ENCODE peak calls at places on chromosomes 1 and 21, in six cellular contexts. One of them, this sample, is unnamed.

GRCh38 chr1:85229574-85230097 is 28.8 kb upstream of the SYDE2 start:
- DNase-seq in stimulated activated CD4-positive, alpha-beta T cell treated with anti-CD3 and anti-CD28 coated beads, Interleukin-12 subunit alpha, Interleukin-12 subunit beta, amount 100 ng/mL, for 48 hours: no peak
- DNase-seq in BJ: no peak
- DNase-seq in posterior vena cava: no peak
- DNase-seq in HEK293T: no peak
- DNase-seq in T-helper 9 cell: no peak
- DNase-seq in this sample: no peak

GRCh38 chr21:42125571-42126544 is 54.7 kb downstream of the UMODL1 start:
- DNase-seq in stimulated activated CD4-positive, alpha-beta T cell treated with anti-CD3 and anti-CD28 coated beads, Interleukin-12 subunit alpha, Interleukin-12 subunit beta, amount 100 ng/mL, for 48 hours: no peak
- DNase-seq in BJ: no peak
- DNase-seq in posterior vena cava: no peak
- DNase-seq in HEK293T: peak
- DNase-seq in T-helper 9 cell: no peak
- DNase-seq in this sample: no peak

GRCh38 chr1:178713270-178713669 is 11.8 kb upstream of the RALGPS2 start:
- DNase-seq in stimulated activated CD4-positive, alpha-beta T cell treated with anti-CD3 and anti-CD28 coated beads, Interleukin-12 subunit alpha, Interleukin-12 subunit beta, amount 100 ng/mL, for 48 hours: no peak
- DNase-seq in BJ: no peak
- DNase-seq in posterior vena cava: no peak
- DNase-seq in HEK293T: no peak
- DNase-seq in T-helper 9 cell: no peak
- DNase-seq in this sample: no peak

GRCh38 chr1:234960722-234961467 is 167.7 kb downstream of the TOMM20 start:
- DNase-seq in stimulated activated CD4-positive, alpha-beta T cell treated with anti-CD3 and anti-CD28 coated beads, Interleukin-12 subunit alpha, Interleukin-12 subunit beta, amount 100 ng/mL, for 48 hours: no peak
- DNase-seq in BJ: no peak
- DNase-seq in posterior vena cava: no peak
- DNase-seq in HEK293T: no peak
- DNase-seq in T-helper 9 cell: no peak
- DNase-seq in this sample: no peak

GRCh38 chr1:212446333-212446732 is 13.6 kb downstream of the NENF start:
- DNase-seq in stimulated activated CD4-positive, alpha-beta T cell treated with anti-CD3 and anti-CD28 coated beads, Interleukin-12 subunit alpha, Interleukin-12 subunit beta, amount 100 ng/mL, for 48 hours: no peak
- DNase-seq in BJ: no peak
- DNase-seq in posterior vena cava: no peak
- DNase-seq in HEK293T: no peak
- DNase-seq in T-helper 9 cell: no peak
- DNase-seq in this sample: no peak

GRCh38 chr1:99728494-99729235 is 37.8 kb downstream of the FRRS1 start:
- DNase-seq in stimulated activated CD4-positive, alpha-beta T cell treated with anti-CD3 and anti-CD28 coated beads, Interleukin-12 subunit alpha, Interleukin-12 subunit beta, amount 100 ng/mL, for 48 hours: no peak
- DNase-seq in BJ: no peak
- DNase-seq in posterior vena cava: no peak
- DNase-seq in HEK293T: peak
- DNase-seq in T-helper 9 cell: no peak
- DNase-seq in this sample: no peak

GRCh38 chr1:101371259-101371658 is 134.4 kb downstream of the S1PR1 start:
- DNase-seq in stimulated activated CD4-positive, alpha-beta T cell treated with anti-CD3 and anti-CD28 coated beads, Interleukin-12 subunit alpha, Interleukin-12 subunit beta, amount 100 ng/mL, for 48 hours: no peak
- DNase-seq in BJ: peak
- DNase-seq in posterior vena cava: no peak
- DNase-seq in HEK293T: no peak
- DNase-seq in T-helper 9 cell: no peak
- DNase-seq in this sample: no peak

GRCh38 chr1:221011145-221011544 is 131.9 kb downstream of the HLX start:
- DNase-seq in stimulated activated CD4-positive, alpha-beta T cell treated with anti-CD3 and anti-CD28 coated beads, Interleukin-12 subunit alpha, Interleukin-12 subunit beta, amount 100 ng/mL, for 48 hours: no peak
- DNase-seq in BJ: no peak
- DNase-seq in posterior vena cava: no peak
- DNase-seq in HEK293T: no peak
- DNase-seq in T-helper 9 cell: no peak
- DNase-seq in this sample: no peak

GRCh38 chr21:38721055-38721454 is 84.7 kb upstream of the ETS2 start:
- DNase-seq in stimulated activated CD4-positive, alpha-beta T cell treated with anti-CD3 and anti-CD28 coated beads, Interleukin-12 subunit alpha, Interleukin-12 subunit beta, amount 100 ng/mL, for 48 hours: no peak
- DNase-seq in BJ: no peak
- DNase-seq in posterior vena cava: no peak
- DNase-seq in HEK293T: no peak
- DNase-seq in T-helper 9 cell: no peak
- DNase-seq in this sample: no peak

GRCh38 chr1:10958614-10959013 is 53.8 kb upstream of the TARDBP start:
- DNase-seq in stimulated activated CD4-positive, alpha-beta T cell treated with anti-CD3 and anti-CD28 coated beads, Interleukin-12 subunit alpha, Interleukin-12 subunit beta, amount 100 ng/mL, for 48 hours: no peak
- DNase-seq in BJ: no peak
- DNase-seq in posterior vena cava: no peak
- DNase-seq in HEK293T: no peak
- DNase-seq in T-helper 9 cell: no peak
- DNase-seq in this sample: no peak

GRCh38 chr21:37210017-37210593 is 57.0 kb downstream of the VPS26C start:
- DNase-seq in stimulated activated CD4-positive, alpha-beta T cell treated with anti-CD3 and anti-CD28 coated beads, Interleukin-12 subunit alpha, Interleukin-12 subunit beta, amount 100 ng/mL, for 48 hours: no peak
- DNase-seq in BJ: no peak
- DNase-seq in posterior vena cava: no peak
- DNase-seq in HEK293T: no peak
- DNase-seq in T-helper 9 cell: no peak
- DNase-seq in this sample: no peak

GRCh38 chr1:28518745-28519341 is 13.0 kb downstream of the RCC1 start:
- DNase-seq in stimulated activated CD4-positive, alpha-beta T cell treated with anti-CD3 and anti-CD28 coated beads, Interleukin-12 subunit alpha, Interleukin-12 subunit beta, amount 100 ng/mL, for 48 hours: peak
- DNase-seq in BJ: no peak
- DNase-seq in posterior vena cava: no peak
- DNase-seq in HEK293T: no peak
- DNase-seq in T-helper 9 cell: no peak
- DNase-seq in this sample: no peak

GRCh38 chr1:17594690-17595601 is 55.4 kb downstream of the ARHGEF10L start:
- DNase-seq in stimulated activated CD4-positive, alpha-beta T cell treated with anti-CD3 and anti-CD28 coated beads, Interleukin-12 subunit alpha, Interleukin-12 subunit beta, amount 100 ng/mL, for 48 hours: no peak
- DNase-seq in BJ: no peak
- DNase-seq in posterior vena cava: no peak
- DNase-seq in HEK293T: no peak
- DNase-seq in T-helper 9 cell: no peak
- DNase-seq in this sample: no peak

GRCh38 chr1:164773146-164773545 is 214.2 kb downstream of the PBX1 start:
- DNase-seq in stimulated activated CD4-positive, alpha-beta T cell treated with anti-CD3 and anti-CD28 coated beads, Interleukin-12 subunit alpha, Interleukin-12 subunit beta, amount 100 ng/mL, for 48 hours: no peak
- DNase-seq in BJ: no peak
- DNase-seq in posterior vena cava: no peak
- DNase-seq in HEK293T: no peak
- DNase-seq in T-helper 9 cell: no peak
- DNase-seq in this sample: no peak

GRCh38 chr21:42040411-42041180 is 30.4 kb upstream of the ZBTB21 start:
- DNase-seq in stimulated activated CD4-positive, alpha-beta T cell treated with anti-CD3 and anti-CD28 coated beads, Interleukin-12 subunit alpha, Interleukin-12 subunit beta, amount 100 ng/mL, for 48 hours: no peak
- DNase-seq in BJ: peak
- DNase-seq in posterior vena cava: peak
- DNase-seq in HEK293T: no peak
- DNase-seq in T-helper 9 cell: no peak
- DNase-seq in this sample: no peak

GRCh38 chr1:67430358-67431155 is at the start of gene SERBP1:
- DNase-seq in stimulated activated CD4-positive, alpha-beta T cell treated with anti-CD3 and anti-CD28 coated beads, Interleukin-12 subunit alpha, Interleukin-12 subunit beta, amount 100 ng/mL, for 48 hours: peak
- DNase-seq in BJ: peak
- DNase-seq in posterior vena cava: peak
- DNase-seq in HEK293T: peak
- DNase-seq in T-helper 9 cell: peak
- DNase-seq in this sample: peak

GRCh38 chr1:198669023-198669698 is 30.3 kb downstream of the PTPRC start:
- DNase-seq in stimulated activated CD4-positive, alpha-beta T cell treated with anti-CD3 and anti-CD28 coated beads, Interleukin-12 subunit alpha, Interleukin-12 subunit beta, amount 100 ng/mL, for 48 hours: no peak
- DNase-seq in BJ: peak
- DNase-seq in posterior vena cava: no peak
- DNase-seq in HEK293T: no peak
- DNase-seq in T-helper 9 cell: peak
- DNase-seq in this sample: peak

GRCh38 chr1:11730429-11730861 is 5.5 kb upstream of the AGTRAP start:
- DNase-seq in stimulated activated CD4-positive, alpha-beta T cell treated with anti-CD3 and anti-CD28 coated beads, Interleukin-12 subunit alpha, Interleukin-12 subunit beta, amount 100 ng/mL, for 48 hours: no peak
- DNase-seq in BJ: no peak
- DNase-seq in posterior vena cava: no peak
- DNase-seq in HEK293T: no peak
- DNase-seq in T-helper 9 cell: no peak
- DNase-seq in this sample: peak

GRCh38 chr1:173648880-173649605 is 13.9 kb downstream of the TEX50 start:
- DNase-seq in stimulated activated CD4-positive, alpha-beta T cell treated with anti-CD3 and anti-CD28 coated beads, Interleukin-12 subunit alpha, Interleukin-12 subunit beta, amount 100 ng/mL, for 48 hours: no peak
- DNase-seq in BJ: no peak
- DNase-seq in posterior vena cava: no peak
- DNase-seq in HEK293T: no peak
- DNase-seq in T-helper 9 cell: no peak
- DNase-seq in this sample: no peak

GRCh38 chr1:17463991-17464390 is 24.5 kb upstream of the RCC2 start:
- DNase-seq in stimulated activated CD4-positive, alpha-beta T cell treated with anti-CD3 and anti-CD28 coated beads, Interleukin-12 subunit alpha, Interleukin-12 subunit beta, amount 100 ng/mL, for 48 hours: no peak
- DNase-seq in BJ: no peak
- DNase-seq in posterior vena cava: no peak
- DNase-seq in HEK293T: no peak
- DNase-seq in T-helper 9 cell: no peak
- DNase-seq in this sample: no peak

GRCh38 chr1:2381741-2382620 is 9.4 kb downstream of the MORN1 start:
- DNase-seq in stimulated activated CD4-positive, alpha-beta T cell treated with anti-CD3 and anti-CD28 coated beads, Interleukin-12 subunit alpha, Interleukin-12 subunit beta, amount 100 ng/mL, for 48 hours: peak
- DNase-seq in BJ: no peak
- DNase-seq in posterior vena cava: peak
- DNase-seq in HEK293T: peak
- DNase-seq in T-helper 9 cell: peak
- DNase-seq in this sample: peak

GRCh38 chr1:7401814-7402547 is 369.1 kb upstream of the VAMP3 start:
- DNase-seq in stimulated activated CD4-positive, alpha-beta T cell treated with anti-CD3 and anti-CD28 coated beads, Interleukin-12 subunit alpha, Interleukin-12 subunit beta, amount 100 ng/mL, for 48 hours: no peak
- DNase-seq in BJ: peak
- DNase-seq in posterior vena cava: no peak
- DNase-seq in HEK293T: peak
- DNase-seq in T-helper 9 cell: no peak
- DNase-seq in this sample: no peak

GRCh38 chr1:102588536-102588935 is 519.8 kb downstream of the COL11A1 start:
- DNase-seq in stimulated activated CD4-positive, alpha-beta T cell treated with anti-CD3 and anti-CD28 coated beads, Interleukin-12 subunit alpha, Interleukin-12 subunit beta, amount 100 ng/mL, for 48 hours: no peak
- DNase-seq in BJ: no peak
- DNase-seq in posterior vena cava: no peak
- DNase-seq in HEK293T: no peak
- DNase-seq in T-helper 9 cell: no peak
- DNase-seq in this sample: no peak

GRCh38 chr1:156963621-156964020 is 43.2 kb downstream of the LRRC71 start:
- DNase-seq in stimulated activated CD4-positive, alpha-beta T cell treated with anti-CD3 and anti-CD28 coated beads, Interleukin-12 subunit alpha, Interleukin-12 subunit beta, amount 100 ng/mL, for 48 hours: peak
- DNase-seq in BJ: no peak
- DNase-seq in posterior vena cava: no peak
- DNase-seq in HEK293T: no peak
- DNase-seq in T-helper 9 cell: peak
- DNase-seq in this sample: no peak

GRCh38 chr21:41772351-41773080 is 5.7 kb upstream of the RIPK4 start:
- DNase-seq in stimulated activated CD4-positive, alpha-beta T cell treated with anti-CD3 and anti-CD28 coated beads, Interleukin-12 subunit alpha, Interleukin-12 subunit beta, amount 100 ng/mL, for 48 hours: no peak
- DNase-seq in BJ: no peak
- DNase-seq in posterior vena cava: peak
- DNase-seq in HEK293T: no peak
- DNase-seq in T-helper 9 cell: no peak
- DNase-seq in this sample: no peak

GRCh38 chr1:52633291-52633754 is 355 bp downstream of the SHISAL2A start:
- DNase-seq in stimulated activated CD4-positive, alpha-beta T cell treated with anti-CD3 and anti-CD28 coated beads, Interleukin-12 subunit alpha, Interleukin-12 subunit beta, amount 100 ng/mL, for 48 hours: peak
- DNase-seq in BJ: no peak
- DNase-seq in posterior vena cava: no peak
- DNase-seq in HEK293T: no peak
- DNase-seq in T-helper 9 cell: peak
- DNase-seq in this sample: no peak

GRCh38 chr1:225710804-225711203 is 57.9 kb upstream of the ENAH start:
- DNase-seq in stimulated activated CD4-positive, alpha-beta T cell treated with anti-CD3 and anti-CD28 coated beads, Interleukin-12 subunit alpha, Interleukin-12 subunit beta, amount 100 ng/mL, for 48 hours: no peak
- DNase-seq in BJ: no peak
- DNase-seq in posterior vena cava: peak
- DNase-seq in HEK293T: no peak
- DNase-seq in T-helper 9 cell: no peak
- DNase-seq in this sample: no peak

GRCh38 chr1:188672153-188672552 is 1805.5 kb downstream of the BRINP3 start:
- DNase-seq in stimulated activated CD4-positive, alpha-beta T cell treated with anti-CD3 and anti-CD28 coated beads, Interleukin-12 subunit alpha, Interleukin-12 subunit beta, amount 100 ng/mL, for 48 hours: no peak
- DNase-seq in BJ: no peak
- DNase-seq in posterior vena cava: no peak
- DNase-seq in HEK293T: peak
- DNase-seq in T-helper 9 cell: no peak
- DNase-seq in this sample: no peak

GRCh38 chr1:246742396-246742795 is 18.2 kb downstream of the SCCPDH start:
- DNase-seq in stimulated activated CD4-positive, alpha-beta T cell treated with anti-CD3 and anti-CD28 coated beads, Interleukin-12 subunit alpha, Interleukin-12 subunit beta, amount 100 ng/mL, for 48 hours: no peak
- DNase-seq in BJ: no peak
- DNase-seq in posterior vena cava: no peak
- DNase-seq in HEK293T: no peak
- DNase-seq in T-helper 9 cell: no peak
- DNase-seq in this sample: no peak

This sample was measured in T-helper 22 cell.